ENCODE peak calls at places on chromosomes 16 and 17, in ten cellular contexts. I is breast epithelium, R is body of pancreas, A is right lobe of liver, D is heart left ventricle, Y is uterus, X is NB4, F is A549, E is H1, N is testis. O is an unnamed sample.

GRCh38 chr16:83458612-83459011 is 349.2 kb upstream of the HSBP1 start:
- DNase-seq in I (no peak), R (no peak), A (no peak), D (no peak), Y (no peak), X (peak), F (no peak), E (no peak), N (no peak), O (no peak)

GRCh38 chr16:79327836-79328235 is 272.7 kb downstream of the MAF start:
- DNase-seq in I (no peak), R (no peak), A (no peak), D (no peak), Y (no peak), X (no peak), F (no peak), E (no peak), N (no peak), O (no peak)

GRCh38 chr16:54166342-54166865 is 120.2 kb downstream of the IRX3 start:
- DNase-seq in I (no peak), R (no peak), A (no peak), D (no peak), Y (no peak), X (no peak), F (no peak), E (no peak), N (no peak), O (no peak)

GRCh38 chr16:75111514-75112280 is 4.9 kb downstream of the LDHD start:
- DNase-seq in I (no peak), R (no peak), A (no peak), D (peak), Y (peak), X (no peak), F (no peak), E (no peak), N (no peak), O (no peak)

GRCh38 chr17:40111221-40112128 is 10.3 kb upstream of the MSL1 start:
- DNase-seq in I (peak), R (peak), A (peak), D (peak), Y (peak), X (peak), F (peak), E (peak), N (peak), O (peak)

GRCh38 chr16:69481901-69482341 is 57.5 kb downstream of the CYB5B start:
- DNase-seq in I (peak), R (peak), A (peak), D (peak), Y (peak), X (no peak), F (no peak), E (no peak), N (peak), O (peak)

GRCh38 chr16:70693231-70693671 is 7.4 kb upstream of the MTSS2 start:
- DNase-seq in I (no peak), R (no peak), A (no peak), D (peak), Y (peak), X (no peak), F (no peak), E (no peak), N (peak), O (no peak)

GRCh38 chr16:31484491-31485171 is 1.7 kb downstream of the SLC5A2 start:
- DNase-seq in I (no peak), R (no peak), A (no peak), D (no peak), Y (no peak), X (no peak), F (peak), E (no peak), N (no peak), O (peak)

GRCh38 chr16:29029168-29029994 is 44.5 kb downstream of the LAT start:
- DNase-seq in I (peak), R (no peak), A (no peak), D (no peak), Y (no peak), X (peak), F (peak), E (peak), N (no peak), O (no peak)

GRCh38 chr17:64015447-64015846 is 5.0 kb downstream of the ICAM2 start:
- DNase-seq in I (no peak), R (no peak), A (peak), D (no peak), Y (no peak), X (no peak), F (no peak), E (no peak), N (no peak), O (no peak)

GRCh38 chr17:64017381-64017980 is 3.0 kb downstream of the ICAM2 start:
- DNase-seq in I (no peak), R (no peak), A (no peak), D (no peak), Y (no peak), X (no peak), F (no peak), E (no peak), N (no peak), O (no peak)

GRCh38 chr17:64016974-64017373 is 3.5 kb downstream of the ICAM2 start:
- DNase-seq in I (no peak), R (no peak), A (no peak), D (no peak), Y (no peak), X (no peak), F (no peak), E (no peak), N (no peak), O (no peak)

GRCh38 chr17:64019486-64020067 is 856 bp downstream of the ICAM2 start:
- DNase-seq in I (no peak), R (no peak), A (peak), D (no peak), Y (no peak), X (no peak), F (no peak), E (peak), N (peak), O (no peak)

DNA sequence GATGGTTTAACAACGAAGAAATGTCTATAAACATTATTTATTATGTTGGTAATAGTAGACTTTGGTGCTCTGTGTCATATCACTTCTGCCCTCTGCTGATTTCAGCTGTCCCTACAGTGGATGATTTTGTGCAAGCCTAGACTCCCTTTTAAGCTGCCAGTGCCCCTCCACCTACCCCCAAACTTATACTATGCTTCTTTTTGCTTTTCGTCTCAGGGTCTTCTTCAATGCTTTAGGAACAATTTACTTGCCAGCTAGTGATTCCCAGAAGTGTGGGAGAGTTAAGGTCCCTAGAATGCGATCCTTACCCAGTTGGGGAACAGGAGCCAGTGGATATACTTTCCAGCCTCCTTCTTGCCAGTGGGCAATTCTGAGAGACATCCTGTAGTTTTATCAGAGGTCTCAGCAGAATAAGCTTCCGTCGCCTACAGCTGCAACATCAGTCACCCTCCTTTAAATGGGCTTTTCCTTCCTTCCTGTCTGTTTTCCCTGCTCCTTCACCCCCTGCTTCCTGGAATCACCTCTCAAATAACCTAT is 4.1 kb downstream of the ICAM2 start:
- DNase-seq in I (no peak), R (no peak), A (peak), D (no peak), Y (no peak), X (no peak), F (no peak), E (peak), N (peak), O (no peak)
- TF ChIP-seq CTCF in I (no peak), R (no peak), A (peak), D (peak), Y (no peak), X (no peak), F (peak), E (no peak), N (no peak), O (no peak)

GRCh38 chr17:30002088-30002487 is 60.7 kb downstream of the EFCAB5 start:
- DNase-seq in I (no peak), R (no peak), A (no peak), D (no peak), Y (no peak), X (no peak), F (no peak), E (no peak), N (no peak), O (no peak)

GRCh38 chr17:30000755-30001257 is 59.4 kb downstream of the EFCAB5 start:
- DNase-seq in I (no peak), R (no peak), A (no peak), D (no peak), Y (no peak), X (no peak), F (no peak), E (no peak), N (no peak), O (no peak)

GRCh38 chr17:30000001-30000754 is 58.7 kb downstream of the EFCAB5 start:
- DNase-seq in I (no peak), R (no peak), A (no peak), D (no peak), Y (no peak), X (peak), F (peak), E (no peak), N (no peak), O (no peak)

DNA sequence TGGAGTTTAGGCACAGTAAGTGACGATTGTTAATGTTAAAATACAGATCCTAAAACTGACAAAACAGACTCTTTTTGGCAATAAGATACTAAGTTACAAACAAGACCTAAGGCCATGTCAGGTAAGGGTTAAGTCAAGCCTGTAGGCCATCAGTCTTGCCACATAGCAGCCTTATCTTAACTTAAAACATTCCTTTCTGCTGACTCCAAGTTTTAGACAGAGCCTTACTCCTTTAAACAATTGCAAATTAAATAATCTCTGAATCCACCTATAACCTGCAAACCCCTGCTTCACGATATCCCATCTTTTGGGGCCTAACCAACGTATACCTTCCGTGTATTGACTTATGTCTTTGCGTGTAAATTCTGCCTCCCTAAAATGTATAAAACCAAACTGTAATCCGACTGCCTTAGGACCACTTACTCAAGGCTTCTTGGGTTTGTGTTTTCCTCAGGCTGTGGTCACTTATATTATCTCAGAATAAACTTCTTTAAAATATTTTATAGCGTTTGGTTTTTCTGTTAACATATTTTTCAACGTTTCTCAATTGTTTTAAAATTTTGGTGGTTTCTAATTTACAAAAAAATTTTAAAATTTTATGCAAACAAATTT is 64.4 kb downstream of the EFCAB5 start:
- DNase-seq in I (no peak), R (no peak), A (no peak), D (no peak), Y (no peak), X (no peak), F (peak), E (no peak), N (no peak), O (no peak)
- TF ChIP-seq POLR2A in I (no peak), R (no peak), A (no peak), D (no peak), Y (no peak), X (no peak), F (no peak), E (no peak), N (no peak), O (no peak)

DNA sequence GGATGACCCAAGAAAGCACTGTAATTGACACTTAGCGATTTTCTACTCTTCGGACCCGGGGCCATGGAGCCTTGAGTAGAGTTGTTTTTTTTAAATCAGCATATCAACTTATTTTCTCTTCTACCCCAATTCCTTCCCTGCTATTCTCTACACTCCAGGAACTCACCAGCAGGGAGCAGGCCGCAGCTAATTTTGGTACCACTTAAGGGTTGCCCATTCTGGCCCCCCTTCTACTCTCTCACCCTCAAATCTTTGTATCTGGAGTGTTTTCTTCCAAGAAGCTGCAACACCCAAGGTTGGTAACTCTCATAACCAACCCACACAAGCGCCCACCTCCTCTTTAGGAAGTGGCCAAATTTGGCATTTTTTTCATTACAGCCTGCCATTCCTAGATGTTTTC is 5.5 kb upstream of the ERAL1 start:
- DNase-seq in I (no peak), R (no peak), A (no peak), D (no peak), Y (no peak), X (peak), F (peak), E (no peak), N (no peak), O (no peak)
- TF ChIP-seq CTCF in I (no peak), R (no peak), A (no peak), D (no peak), Y (no peak), X (no peak), F (no peak), E (peak), N (no peak), O (no peak)

GRCh38 chr17:7018331-7018964 is 4.4 kb upstream of the BCL6B start:
- DNase-seq in I (no peak), R (no peak), A (no peak), D (peak), Y (peak), X (no peak), F (no peak), E (no peak), N (peak), O (peak)
- TF ChIP-seq POLR2A in I (peak), R (no peak), A (no peak), D (no peak), Y (peak), X (no peak), F (no peak), E (no peak), N (peak), O (no peak)

GRCh38 chr16:48969611-48970010 is 312.0 kb downstream of the CBLN1 start:
- DNase-seq in I (no peak), R (no peak), A (no peak), D (no peak), Y (no peak), X (no peak), F (no peak), E (no peak), N (no peak), O (no peak)

GRCh38 chr16:48961546-48961945 is 320.1 kb downstream of the CBLN1 start:
- DNase-seq in I (no peak), R (no peak), A (no peak), D (no peak), Y (no peak), X (no peak), F (no peak), E (no peak), N (no peak), O (no peak)

GRCh38 chr16:48963306-48963705 is 318.3 kb downstream of the CBLN1 start:
- DNase-seq in I (no peak), R (no peak), A (no peak), D (no peak), Y (no peak), X (no peak), F (peak), E (no peak), N (no peak), O (no peak)

GRCh38 chr16:48963901-48964615 is 317.6 kb downstream of the CBLN1 start:
- DNase-seq in I (no peak), R (no peak), A (no peak), D (no peak), Y (no peak), X (no peak), F (peak), E (no peak), N (no peak), O (no peak)

DNA sequence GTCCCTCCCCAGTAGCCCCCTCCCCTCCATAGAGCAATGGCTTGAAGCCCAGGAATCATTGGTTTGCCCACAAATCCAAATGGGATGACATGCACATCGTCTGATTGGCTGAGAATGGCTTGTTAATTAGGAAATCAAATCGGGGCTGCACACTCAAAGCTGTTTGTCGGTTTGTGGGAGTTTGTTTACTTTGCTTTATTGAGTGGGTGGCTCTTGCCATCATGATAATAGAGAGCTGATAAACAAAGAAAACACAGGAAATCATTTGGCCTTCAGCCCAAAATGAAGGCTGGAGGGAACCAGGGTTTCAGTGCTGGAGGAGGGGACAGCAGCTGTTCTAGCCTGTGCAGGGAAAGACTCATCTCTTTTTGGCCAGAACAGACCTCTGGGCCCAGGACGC is 316.2 kb downstream of the CBLN1 start:
- DNase-seq in I (no peak), R (no peak), A (no peak), D (no peak), Y (no peak), X (no peak), F (no peak), E (no peak), N (no peak), O (no peak)
- TF ChIP-seq CTCF in I (no peak), R (no peak), A (no peak), D (no peak), Y (no peak), X (no peak), F (no peak), E (no peak), N (no peak), O (no peak)

GRCh38 chr17:28613916-28614315 is at the start of gene RSKR:
- DNase-seq in I (no peak), R (no peak), A (no peak), D (no peak), Y (no peak), X (peak), F (no peak), E (no peak), N (no peak), O (no peak)

GRCh38 chr17:28610372-28610771 is 3.6 kb downstream of the RSKR start:
- DNase-seq in I (no peak), R (no peak), A (no peak), D (no peak), Y (no peak), X (no peak), F (no peak), E (no peak), N (no peak), O (peak)

GRCh38 chr17:28612936-28613872 is 781 bp downstream of the RSKR start:
- DNase-seq in I (no peak), R (peak), A (no peak), D (no peak), Y (no peak), X (peak), F (peak), E (peak), N (peak), O (peak)

GRCh38 chr17:28615260-28615940 is 1.4 kb upstream of the RSKR start:
- DNase-seq in I (no peak), R (no peak), A (no peak), D (no peak), Y (no peak), X (no peak), F (no peak), E (no peak), N (no peak), O (no peak)

GRCh38 chr17:28612531-28612930 is 1.5 kb downstream of the RSKR start:
- DNase-seq in I (no peak), R (no peak), A (no peak), D (no peak), Y (no peak), X (peak), F (no peak), E (no peak), N (no peak), O (no peak)
- TF ChIP-seq POLR2A in I (no peak), R (no peak), A (no peak), D (no peak), Y (no peak), X (no peak), F (no peak), E (no peak), N (no peak), O (no peak)

GRCh38 chr16:85674418-85674755 is 14.4 kb downstream of the GINS2 start:
- DNase-seq in I (no peak), R (no peak), A (no peak), D (no peak), Y (no peak), X (no peak), F (no peak), E (no peak), N (no peak), O (no peak)

GRCh38 chr16:85673529-85674417 is 15.0 kb downstream of the GINS2 start:
- DNase-seq in I (peak), R (peak), A (peak), D (peak), Y (no peak), X (no peak), F (no peak), E (no peak), N (peak), O (no peak)

GRCh38 chr16:85674828-85675227 is 13.9 kb downstream of the GINS2 start:
- DNase-seq in I (no peak), R (no peak), A (no peak), D (no peak), Y (no peak), X (no peak), F (no peak), E (no peak), N (no peak), O (no peak)

GRCh38 chr16:85676466-85676865 is 12.3 kb downstream of the GINS2 start:
- DNase-seq in I (no peak), R (no peak), A (no peak), D (no peak), Y (no peak), X (no peak), F (no peak), E (no peak), N (no peak), O (no peak)

GRCh38 chr16:85675528-85675927 is 13.2 kb downstream of the GINS2 start:
- DNase-seq in I (no peak), R (no peak), A (no peak), D (no peak), Y (no peak), X (peak), F (peak), E (no peak), N (no peak), O (no peak)
- TF ChIP-seq CTCF in I (peak), R (no peak), A (peak), D (peak), Y (no peak), X (peak), F (peak), E (peak), N (no peak), O (peak)

GRCh38 chr16:4215106-4215505 is 26.8 kb downstream of the SRL start:
- DNase-seq in I (no peak), R (no peak), A (no peak), D (no peak), Y (no peak), X (no peak), F (no peak), E (no peak), N (no peak), O (no peak)
- TF ChIP-seq POLR2A in I (no peak), R (no peak), A (no peak), D (no peak), Y (no peak), X (no peak), F (no peak), E (no peak), N (no peak), O (no peak)

O was measured in transverse colon.